ENCODE peak calls at places on chromosome 6, in five cellular contexts. Z, L, H, T and B are unnamed samples.

GRCh38 chr6:169722362-169723199 is 1.7 kb downstream of the PHF10 start:
- DNase-seq in Z (no peak), L (no peak), H (peak), T (peak), B (peak)

GRCh38 chr6:88599561-88599960 is 363.9 kb downstream of the RNGTT start:
- DNase-seq in Z (no peak), L (no peak), H (peak), T (peak), B (peak)

GRCh38 chr6:134115715-134116074 is 63.3 kb upstream of the SLC2A12 start:
- DNase-seq in Z (no peak), L (no peak), H (no peak), T (no peak), B (no peak)

GRCh38 chr6:40343318-40343886 is 243.8 kb downstream of the LRFN2 start:
- DNase-seq in Z (no peak), L (no peak), H (no peak), T (no peak), B (no peak)

GRCh38 chr6:78947529-78947928 is 80.2 kb downstream of the IRAK1BP1 start:
- DNase-seq in Z (no peak), L (no peak), H (no peak), T (no peak), B (no peak)

GRCh38 chr6:33896391-33897192 is 92.8 kb upstream of the MLN start:
- DNase-seq in Z (no peak), L (no peak), H (no peak), T (peak), B (no peak)

GRCh38 chr6:11197846-11198245 is 34.6 kb downstream of the NEDD9 start:
- DNase-seq in Z (no peak), L (no peak), H (no peak), T (no peak), B (no peak)

GRCh38 chr6:147438758-147439528 is 69.5 kb upstream of the SAMD5 start:
- DNase-seq in Z (no peak), L (no peak), H (no peak), T (no peak), B (no peak)

GRCh38 chr6:129902681-129903080 is 41.6 kb upstream of the TMEM244 start:
- DNase-seq in Z (no peak), L (no peak), H (no peak), T (no peak), B (no peak)

GRCh38 chr6:167956983-167957492 is 40.4 kb upstream of the KIF25 start:
- DNase-seq in Z (no peak), L (no peak), H (peak), T (no peak), B (no peak)

GRCh38 chr6:154350293-154350692 is 6.3 kb downstream of the IPCEF1 start:
- DNase-seq in Z (no peak), L (no peak), H (no peak), T (no peak), B (no peak)

GRCh38 chr6:152462716-152463115 is 174.4 kb downstream of the SYNE1 start:
- DNase-seq in Z (no peak), L (no peak), H (no peak), T (no peak), B (peak)

GRCh38 chr6:43096451-43097097 is 20.5 kb downstream of the PTK7 start:
- DNase-seq in Z (no peak), L (no peak), H (no peak), T (peak), B (no peak)

GRCh38 chr6:157513004-157513603 is 132.1 kb downstream of the ZDHHC14 start:
- DNase-seq in Z (no peak), L (no peak), H (peak), T (no peak), B (no peak)

GRCh38 chr6:129598244-129599187 is 111.5 kb downstream of the ARHGAP18 start:
- DNase-seq in Z (peak), L (peak), H (peak), T (peak), B (peak)

GRCh38 chr6:53718597-53719460 is 53.3 kb upstream of the KLHL31 start:
- DNase-seq in Z (peak), L (peak), H (peak), T (peak), B (peak)

GRCh38 chr6:118594877-118595276 is 46.8 kb downstream of the PLN start:
- DNase-seq in Z (no peak), L (no peak), H (no peak), T (no peak), B (peak)

GRCh38 chr6:114007451-114007953 is 36.6 kb upstream of the HDAC2 start:
- DNase-seq in Z (no peak), L (peak), H (no peak), T (no peak), B (no peak)

GRCh38 chr6:96898241-96898851 is 655 bp upstream of the NDUFAF4 start:
- DNase-seq in Z (no peak), L (no peak), H (no peak), T (peak), B (peak)

GRCh38 chr6:44182911-44183390 is 24.3 kb downstream of the CAPN11 start:
- DNase-seq in Z (no peak), L (no peak), H (no peak), T (no peak), B (no peak)

GRCh38 chr6:133546098-133546497 is 304.9 kb downstream of the EYA4 start:
- DNase-seq in Z (no peak), L (no peak), H (no peak), T (no peak), B (no peak)

GRCh38 chr6:2658788-2659187 is 91.9 kb downstream of the MYLK4 start:
- DNase-seq in Z (no peak), L (peak), H (peak), T (no peak), B (peak)

GRCh38 chr6:160812097-160812496 is 110.1 kb downstream of the PLG start:
- DNase-seq in Z (no peak), L (no peak), H (no peak), T (no peak), B (no peak)

GRCh38 chr6:157550114-157550989 is 169.4 kb downstream of the ZDHHC14 start:
- DNase-seq in Z (no peak), L (no peak), H (no peak), T (no peak), B (no peak)

GRCh38 chr6:97215157-97215769 is 67.8 kb downstream of the MMS22L start:
- DNase-seq in Z (peak), L (no peak), H (peak), T (peak), B (peak)

GRCh38 chr6:105317607-105318533 is 85.0 kb downstream of the PREP start:
- DNase-seq in Z (no peak), L (no peak), H (peak), T (no peak), B (no peak)

GRCh38 chr6:101666256-101666655 is 272.7 kb downstream of the GRIK2 start:
- DNase-seq in Z (no peak), L (no peak), H (peak), T (no peak), B (no peak)

GRCh38 chr6:63272397-63272796 is 47.4 kb downstream of the LGSN start:
- DNase-seq in Z (no peak), L (no peak), H (peak), T (no peak), B (peak)

GRCh38 chr6:154367333-154367732 is 10.7 kb upstream of the IPCEF1 start:
- DNase-seq in Z (no peak), L (no peak), H (no peak), T (no peak), B (no peak)

GRCh38 chr6:41288025-41288777 is 1.7 kb upstream of the TREM1 start:
- DNase-seq in Z (no peak), L (no peak), H (peak), T (no peak), B (peak)

GRCh38 chr6:37074053-37074827 is 68.8 kb downstream of the FGD2 start:
- DNase-seq in Z (no peak), L (no peak), H (no peak), T (peak), B (no peak)

DNA sequence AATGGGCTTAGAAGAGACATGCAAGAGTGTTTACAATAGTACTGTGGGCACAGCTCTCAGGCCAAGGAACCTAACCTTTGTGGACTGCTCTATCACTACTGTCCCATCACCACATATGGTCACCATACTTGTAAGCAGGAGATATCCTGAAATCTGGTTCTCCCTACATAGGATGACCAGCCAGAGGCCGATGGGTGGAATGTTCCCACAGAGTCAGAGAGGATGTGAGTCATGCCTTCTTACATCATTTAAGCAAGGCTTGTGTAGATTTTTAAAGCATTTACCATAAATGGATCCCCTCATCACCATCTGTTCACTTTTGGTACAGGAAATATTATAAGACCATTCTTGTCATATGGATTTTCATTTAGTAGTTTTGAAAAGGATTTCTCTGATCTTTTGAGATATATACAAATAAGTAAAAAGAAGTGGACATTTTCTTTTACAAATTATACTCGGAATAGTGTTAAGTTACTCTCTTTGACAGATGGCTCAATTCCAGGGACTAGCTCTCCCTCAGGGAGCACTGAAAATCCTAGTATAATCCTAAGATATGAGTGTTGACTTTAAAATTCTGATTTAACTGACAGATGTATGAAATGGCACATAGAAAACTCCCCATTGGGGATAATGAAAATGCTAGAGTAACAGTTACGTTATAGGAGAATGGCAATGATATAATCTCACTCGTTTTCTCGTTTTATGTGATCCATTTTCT is 6.6 kb downstream of the HTR1B start:
- DNase-seq in Z (no peak), L (no peak), H (peak), T (no peak), B (peak)
- TF ChIP-seq MYC in Z (no peak), L (no peak), H (no peak), T (no peak), B (no peak)

GRCh38 chr6:159232106-159232645 is 63.0 kb downstream of the FNDC1 start:
- DNase-seq in Z (no peak), L (no peak), H (no peak), T (no peak), B (no peak)

GRCh38 chr6:159232751-159233150 is 63.6 kb downstream of the FNDC1 start:
- DNase-seq in Z (no peak), L (no peak), H (no peak), T (no peak), B (no peak)

GRCh38 chr6:159229526-159229925 is 60.3 kb downstream of the FNDC1 start:
- DNase-seq in Z (no peak), L (no peak), H (no peak), T (no peak), B (no peak)

GRCh38 chr6:159234102-159234553 is 64.9 kb downstream of the FNDC1 start:
- DNase-seq in Z (no peak), L (no peak), H (no peak), T (no peak), B (no peak)

DNA sequence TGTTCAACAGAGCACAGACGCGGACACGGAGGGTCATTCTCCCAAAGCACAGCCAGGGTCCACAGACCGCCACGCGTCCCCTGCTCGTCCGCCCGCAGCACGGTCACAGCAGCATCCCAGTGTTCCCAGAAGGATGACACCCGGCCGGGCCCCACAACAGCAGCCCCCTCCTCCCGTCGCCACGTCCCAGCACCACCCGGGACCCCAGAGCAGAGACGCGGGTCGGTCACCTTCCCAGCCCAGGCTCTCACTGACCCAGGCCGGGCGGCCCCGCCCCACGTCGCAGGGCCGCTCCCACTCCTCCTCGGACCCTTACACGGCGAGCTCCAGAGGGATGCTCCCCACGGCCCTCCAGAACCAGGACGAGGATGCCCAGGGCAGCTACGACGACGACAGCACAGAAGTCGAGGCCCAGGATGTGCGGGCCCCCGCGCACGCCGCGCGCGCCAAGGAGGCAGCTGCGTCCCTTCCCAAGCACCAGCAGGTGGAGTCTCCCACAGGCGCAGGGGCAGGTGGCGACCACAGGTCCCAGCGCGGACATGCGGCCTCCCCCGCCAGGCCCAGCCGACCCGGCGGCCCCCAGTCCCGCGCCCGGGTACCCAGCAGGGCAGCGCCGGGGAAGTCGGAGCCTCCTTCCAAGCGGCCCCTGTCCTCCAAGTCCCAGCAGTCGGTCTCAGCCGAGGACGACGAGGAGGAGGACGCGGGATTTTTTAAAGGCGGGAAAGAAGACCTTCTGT is 64.3 kb downstream of the FNDC1 start:
- DNase-seq in Z (no peak), L (no peak), H (no peak), T (no peak), B (no peak)
- TF ChIP-seq CTCF in Z (no peak), L (no peak), H (peak), T (no peak), B (no peak)

DNA sequence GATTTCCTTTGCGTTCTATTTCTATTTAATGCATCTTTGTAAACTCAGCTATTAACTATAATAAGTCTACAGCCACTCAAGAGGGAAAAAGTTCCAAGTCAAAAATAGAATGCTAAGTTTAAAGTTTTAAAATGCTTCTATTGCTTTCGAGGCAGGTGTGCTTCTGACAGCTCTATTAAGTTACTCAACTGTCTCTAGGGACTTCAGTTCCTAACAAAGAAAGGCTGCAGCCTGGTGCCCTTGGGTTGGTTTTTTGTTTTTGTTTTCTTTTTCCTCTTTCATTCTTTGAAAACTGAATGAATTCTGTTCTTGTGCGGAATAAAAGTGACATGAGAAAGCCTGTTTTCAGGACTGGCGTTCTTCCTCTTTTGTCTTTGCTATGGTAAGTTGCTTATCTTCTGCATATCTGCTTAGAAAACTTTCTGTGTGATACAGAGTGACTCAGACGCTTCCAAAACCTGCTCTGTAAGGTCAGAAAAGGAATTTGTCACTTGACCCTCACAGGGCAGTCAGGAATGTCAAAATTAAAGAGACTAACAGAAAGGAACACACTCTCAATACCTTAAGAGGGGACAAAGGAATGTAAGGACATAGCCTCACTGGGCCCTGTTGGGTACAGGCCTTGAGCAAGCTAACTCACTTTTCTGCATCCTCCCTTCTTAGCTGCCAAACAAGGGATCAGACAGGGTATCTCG is 56.1 kb upstream of the NHSL1 start:
- DNase-seq in Z (no peak), L (peak), H (peak), T (no peak), B (peak)
- H3K4me3 ChIP-seq in Z (no peak), L (no peak), H (peak), T (no peak), B (no peak)

GRCh38 chr6:108121612-108122011 is 44.2 kb upstream of the NR2E1 start:
- DNase-seq in Z (no peak), L (no peak), H (no peak), T (no peak), B (no peak)

GRCh38 chr6:108120311-108120710 is 45.5 kb upstream of the NR2E1 start:
- DNase-seq in Z (no peak), L (no peak), H (no peak), T (no peak), B (no peak)

GRCh38 chr6:108127056-108127455 is 38.8 kb upstream of the NR2E1 start:
- DNase-seq in Z (no peak), L (no peak), H (no peak), T (no peak), B (no peak)

GRCh38 chr6:108123516-108123929 is 42.3 kb upstream of the NR2E1 start:
- DNase-seq in Z (no peak), L (no peak), H (no peak), T (no peak), B (no peak)

GRCh38 chr6:108123946-108124345 is 41.9 kb upstream of the NR2E1 start:
- DNase-seq in Z (no peak), L (no peak), H (no peak), T (no peak), B (no peak)
- TF ChIP-seq MYC in Z (no peak), L (no peak), H (no peak), T (no peak), B (no peak)